ENCODE peak calls at places on chromosomes 6 and 20, in ten cellular contexts. D is IMR-90; F is endothelial cell of umbilical vein; X is fibroblast of the aortic adventitia; G is kidney epithelial cell; C is vagina; E is psoas muscle; M is A549; S is esophagus squamous epithelium; H is CD8-positive, alpha-beta T cell. O is an unnamed sample.

GRCh38 chr6:39228111-39228971 is 934 bp downstream of the KCNK5 start:
- DNase-seq in D (no peak), F (no peak), X (no peak), G (no peak), C (no peak), E (no peak), M (no peak), S (no peak), H (no peak), O (no peak)

GRCh38 chr6:13243033-13243432 is 85.3 kb downstream of the TBC1D7 start:
- DNase-seq in D (peak), F (no peak), X (no peak), G (no peak), C (no peak), E (no peak), M (no peak), S (no peak), H (no peak), O (no peak)

GRCh38 chr6:10528170-10528981 is 7.2 kb downstream of the GCNT2 start:
- DNase-seq in D (peak), F (peak), X (peak), G (no peak), C (no peak), E (no peak), M (peak), S (no peak), H (peak), O (peak)

GRCh38 chr20:47351643-47352331 is 4.7 kb downstream of the ZMYND8 start:
- DNase-seq in D (no peak), F (peak), X (peak), G (no peak), C (no peak), E (no peak), M (no peak), S (no peak), H (no peak), O (no peak)

GRCh38 chr6:108914235-108915022 is 66.2 kb downstream of the ARMC2 start:
- DNase-seq in D (peak), F (no peak), X (no peak), G (no peak), C (no peak), E (no peak), M (peak), S (no peak), H (peak), O (peak)

GRCh38 chr20:11754451-11754850 is 163.2 kb upstream of the BTBD3 start:
- DNase-seq in D (no peak), F (peak), X (no peak), G (no peak), C (no peak), E (no peak), M (no peak), S (no peak), H (no peak), O (no peak)

GRCh38 chr20:25237610-25238318 is 10.1 kb upstream of the PYGB start:
- DNase-seq in D (peak), F (peak), X (peak), G (peak), C (no peak), E (peak), M (peak), S (peak), H (no peak), O (peak)

GRCh38 chr6:117072781-117073180 is 192.6 kb upstream of the VGLL2 start:
- DNase-seq in D (no peak), F (no peak), X (no peak), G (no peak), C (no peak), E (no peak), M (no peak), S (no peak), H (no peak), O (no peak)

GRCh38 chr6:108160009-108160408 is 5.8 kb upstream of the NR2E1 start:
- DNase-seq in D (no peak), F (no peak), X (no peak), G (no peak), C (no peak), E (no peak), M (no peak), S (no peak), H (no peak), O (no peak)

GRCh38 chr20:1368448-1369199 is 24.2 kb downstream of the FKBP1A start:
- DNase-seq in D (peak), F (no peak), X (peak), G (no peak), C (no peak), E (no peak), M (no peak), S (no peak), H (no peak), O (peak)

GRCh38 chr20:54398814-54399213 is 76.6 kb upstream of the DOK5 start:
- DNase-seq in D (no peak), F (no peak), X (no peak), G (no peak), C (no peak), E (no peak), M (no peak), S (no peak), H (no peak), O (no peak)

GRCh38 chr6:168860987-168861386 is 392.7 kb downstream of the THBS2 start:
- DNase-seq in D (no peak), F (no peak), X (no peak), G (no peak), C (no peak), E (no peak), M (no peak), S (no peak), H (no peak), O (no peak)

GRCh38 chr6:104402572-104402971 is 457.1 kb downstream of the HACE1 start:
- DNase-seq in D (no peak), F (no peak), X (no peak), G (no peak), C (no peak), E (no peak), M (no peak), S (no peak), H (no peak), O (no peak)

GRCh38 chr20:43017241-43018030 is 172.3 kb downstream of the PTPRT start:
- DNase-seq in D (no peak), F (no peak), X (no peak), G (no peak), C (no peak), E (no peak), M (no peak), S (no peak), H (no peak), O (no peak)

DNA sequence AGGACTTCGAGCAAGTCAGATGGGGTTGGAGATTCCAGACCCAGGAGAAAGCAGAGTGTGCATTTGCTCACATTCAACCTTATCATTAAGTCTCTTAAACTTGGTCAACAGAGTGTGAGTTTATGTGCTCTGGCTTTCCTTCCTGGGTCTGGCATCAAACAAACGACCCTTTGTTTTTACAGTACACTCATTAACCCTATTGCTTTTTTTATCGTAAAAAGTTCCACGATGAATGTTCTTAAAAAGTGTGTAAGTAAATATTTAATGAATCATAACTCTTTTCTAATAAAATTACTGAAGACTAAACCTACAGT is 2.5 kb downstream of the FYN start:
- DNase-seq in D (no peak), F (peak), X (no peak), G (no peak), C (no peak), E (no peak), M (no peak), S (no peak), H (no peak), O (no peak)
- H3K4me3 ChIP-seq in D (no peak), F (no peak), X (peak), G (no peak), C (peak), E (no peak), M (no peak), S (peak), H (peak), O (no peak)

GRCh38 chr20:49821850-49822249 is 9.2 kb downstream of the SLC9A8 start:
- DNase-seq in D (peak), F (peak), X (peak), G (peak), C (no peak), E (no peak), M (no peak), S (no peak), H (no peak), O (peak)
- TF ChIP-seq CTCF in D (peak), F (no peak), X (peak), G (peak), C (no peak), E (peak), M (no peak), S (no peak), H (no peak), O (peak)

GRCh38 chr20:34872604-34873224 is at the start of gene GGT7:
- DNase-seq in D (peak), F (peak), X (peak), G (peak), C (no peak), E (peak), M (peak), S (no peak), H (peak), O (peak)

GRCh38 chr20:34871320-34871926 is 1.2 kb downstream of the GGT7 start:
- DNase-seq in D (no peak), F (no peak), X (no peak), G (no peak), C (no peak), E (no peak), M (no peak), S (no peak), H (no peak), O (no peak)

GRCh38 chr20:34874094-34874654 is 1.5 kb upstream of the GGT7 start:
- DNase-seq in D (peak), F (peak), X (peak), G (peak), C (no peak), E (peak), M (peak), S (peak), H (peak), O (peak)

GRCh38 chr20:34873583-34874093 is 982 bp upstream of the GGT7 start:
- DNase-seq in D (no peak), F (no peak), X (no peak), G (no peak), C (no peak), E (no peak), M (no peak), S (no peak), H (no peak), O (no peak)

GRCh38 chr20:34871966-34872603 is 571 bp downstream of the GGT7 start:
- DNase-seq in D (no peak), F (no peak), X (no peak), G (no peak), C (no peak), E (no peak), M (no peak), S (no peak), H (no peak), O (no peak)
- H3K4me3 ChIP-seq in D (peak), F (no peak), X (peak), G (peak), C (peak), E (peak), M (peak), S (peak), H (peak), O (peak)

GRCh38 chr20:31722388-31723281 is at the start of gene BCL2L1:
- DNase-seq in D (peak), F (peak), X (peak), G (no peak), C (no peak), E (peak), M (peak), S (no peak), H (peak), O (peak)
- TF ChIP-seq CTCF in D (peak), F (peak), X (peak), G (peak), C (peak), E (peak), M (peak), S (peak), H (no peak), O (peak)

GRCh38 chr6:43203029-43203717 is 21.2 kb downstream of the CUL9 start:
- DNase-seq in D (no peak), F (no peak), X (no peak), G (no peak), C (no peak), E (no peak), M (no peak), S (no peak), H (no peak), O (no peak)
- H3K4me3 ChIP-seq in D (no peak), F (no peak), X (no peak), G (no peak), C (no peak), E (no peak), M (no peak), S (no peak), H (no peak), O (no peak)

GRCh38 chr20:21509597-21510331 is 4.1 kb downstream of the NKX2-2 start:
- DNase-seq in D (peak), F (no peak), X (peak), G (no peak), C (no peak), E (no peak), M (peak), S (no peak), H (no peak), O (peak)
- TF ChIP-seq CTCF in D (peak), F (no peak), X (peak), G (no peak), C (no peak), E (no peak), M (no peak), S (no peak), H (no peak), O (peak)

GRCh38 chr6:2518029-2518428 is 232.7 kb downstream of the MYLK4 start:
- DNase-seq in D (no peak), F (no peak), X (no peak), G (no peak), C (no peak), E (no peak), M (no peak), S (no peak), H (no peak), O (no peak)

GRCh38 chr6:2523061-2523460 is 227.7 kb downstream of the MYLK4 start:
- DNase-seq in D (no peak), F (no peak), X (no peak), G (no peak), C (peak), E (no peak), M (no peak), S (no peak), H (no peak), O (no peak)

GRCh38 chr6:2524090-2524489 is 226.6 kb downstream of the MYLK4 start:
- DNase-seq in D (no peak), F (peak), X (no peak), G (no peak), C (peak), E (no peak), M (peak), S (no peak), H (no peak), O (no peak)

GRCh38 chr6:2526766-2527165 is 224.0 kb downstream of the MYLK4 start:
- DNase-seq in D (no peak), F (no peak), X (no peak), G (no peak), C (no peak), E (no peak), M (no peak), S (no peak), H (no peak), O (no peak)

DNA sequence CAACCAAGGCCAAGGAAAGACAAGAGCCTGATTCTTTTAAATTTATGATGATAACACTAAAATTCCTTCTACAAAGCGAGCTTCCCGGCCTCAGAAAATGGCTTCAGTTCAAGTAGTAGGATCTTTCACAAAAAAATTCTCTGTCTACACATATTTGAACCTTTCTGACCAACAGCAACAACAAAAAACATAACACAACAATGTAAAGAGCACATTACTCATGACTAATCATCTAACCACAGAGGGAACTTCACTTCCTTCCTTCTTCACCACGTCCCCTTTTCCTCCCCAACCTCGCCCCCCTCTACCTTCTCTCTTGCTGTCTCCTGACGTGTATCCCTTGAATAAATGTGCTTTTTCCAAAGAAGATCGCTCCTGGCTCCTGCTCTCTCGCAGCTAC is 228.2 kb downstream of the MYLK4 start:
- DNase-seq in D (peak), F (peak), X (no peak), G (peak), C (peak), E (no peak), M (no peak), S (no peak), H (no peak), O (no peak)
- H3K4me3 ChIP-seq in D (no peak), F (no peak), X (no peak), G (no peak), C (no peak), E (no peak), M (no peak), S (no peak), H (no peak), O (no peak)